ENCODE peak calls at places on chromosomes 3 and 15, in seven cellular contexts. M is epithelial cell of prostate; N is NCI-H1417; Y is H9; O is CD4-positive, alpha-beta memory T cell; K is ACHN; B is bronchial epithelial cell. L is an unnamed sample.

GRCh38 chr15:28955160-28955502 is 69.4 kb downstream of the APBA2 start:
- DNase-seq in M (no peak), N (no peak), Y (peak), O (no peak), K (no peak), B (no peak), L (no peak)

GRCh38 chr3:8595252-8595934 is 49.2 kb downstream of the SSUH2 start:
- DNase-seq in M (no peak), N (no peak), Y (no peak), O (no peak), K (no peak), B (no peak), L (no peak)

GRCh38 chr3:45986303-45986982 is 9.2 kb downstream of the FYCO1 start:
- DNase-seq in M (peak), N (no peak), Y (no peak), O (no peak), K (peak), B (peak), L (peak)

GRCh38 chr15:95912280-95912625 is 418.2 kb upstream of the NR2F2 start:
- DNase-seq in M (no peak), N (no peak), Y (no peak), O (no peak), K (no peak), B (peak), L (no peak)

GRCh38 chr3:37183375-37183831 is 9.0 kb upstream of the LRRFIP2 start:
- DNase-seq in M (peak), N (no peak), Y (no peak), O (no peak), K (peak), B (peak), L (no peak)

GRCh38 chr3:197501496-197501878 is 54.3 kb downstream of the BDH1 start:
- DNase-seq in M (no peak), N (no peak), Y (no peak), O (no peak), K (peak), B (no peak), L (no peak)

GRCh38 chr3:13484861-13485590 is 4.9 kb downstream of the HDAC11 start:
- DNase-seq in M (peak), N (peak), Y (no peak), O (peak), K (peak), B (peak), L (peak)

GRCh38 chr3:129934234-129935123 is 40.0 kb upstream of the TRH start:
- DNase-seq in M (no peak), N (peak), Y (peak), O (peak), K (peak), B (peak), L (no peak)

GRCh38 chr3:86245360-86245759 is 745.6 kb downstream of the VGLL3 start:
- DNase-seq in M (no peak), N (no peak), Y (no peak), O (no peak), K (peak), B (no peak), L (no peak)

GRCh38 chr15:43492266-43492665 is 690 bp downstream of the TP53BP1 start:
- DNase-seq in M (no peak), N (no peak), Y (peak), O (no peak), K (no peak), B (no peak), L (no peak)

GRCh38 chr3:150544726-150545125 is 1.6 kb downstream of the SERP1 start:
- DNase-seq in M (no peak), N (no peak), Y (no peak), O (no peak), K (no peak), B (no peak), L (no peak)

GRCh38 chr15:25183581-25184330 is 229.0 kb downstream of the SNRPN start:
- DNase-seq in M (no peak), N (no peak), Y (no peak), O (no peak), K (no peak), B (no peak), L (peak)

GRCh38 chr15:36818260-36818659 is 238.8 kb downstream of the CDIN1 start:
- DNase-seq in M (no peak), N (no peak), Y (no peak), O (no peak), K (no peak), B (no peak), L (peak)

L was measured in kidney.